ENCODE peak calls at places on chromosomes 5 and 9, in five cellular contexts. E, R, J, M and K are unnamed samples.
A peak's percentile ranks its signal among the peaks of the same experiment; 100 is the strongest.

GRCh38 chr5:83475540-83476469 is 4.3 kb downstream of the VCAN start:
- DNase-seq in M (no peak), R (peak; percentile 92), J (no peak), E (peak; percentile 85), K (no peak)

GRCh38 chr5:139647406-139648204 is 544 bp upstream of the CXXC5 start:
- DNase-seq in R (no peak), M (no peak), E (no peak), J (no peak), K (peak; percentile 49)

GRCh38 chr5:147809830-147810666 is 21.4 kb downstream of the SPINK1 start:
- DNase-seq in J (no peak), R (no peak), E (no peak), M (no peak), K (no peak)

GRCh38 chr5:124678478-124678877 is 68.0 kb downstream of the ZNF608 start:
- DNase-seq in E (no peak), M (no peak), J (no peak), R (no peak), K (no peak)

GRCh38 chr9:82560457-82560904 is 502.5 kb downstream of the RASEF start:
- DNase-seq in J (no peak), M (no peak), E (peak; percentile 97), R (no peak), K (peak; percentile 84)

GRCh38 chr9:108241384-108241783 is 614.4 kb downstream of the ACTL7B start:
- DNase-seq in J (no peak), R (no peak), E (no peak), M (no peak), K (no peak)

GRCh38 chr5:132143148-132143547 is 69.6 kb downstream of the CSF2 start:
- DNase-seq in M (no peak), J (no peak), R (no peak), E (no peak), K (no peak)

GRCh38 chr5:68088302-68088701 is 127.3 kb upstream of the PIK3R1 start:
- DNase-seq in M (no peak), J (no peak), R (peak; percentile 82), E (no peak), K (no peak)

GRCh38 chr9:81028504-81028903 is 660.8 kb downstream of the TLE1 start:
- DNase-seq in J (no peak), R (peak; percentile 97), M (peak; percentile 9), E (peak; percentile 18), K (no peak)

GRCh38 chr5:149824115-149824514 is 94.0 kb downstream of the PPARGC1B start:
- DNase-seq in M (no peak), E (peak; percentile 11), J (no peak), R (no peak), K (no peak)

GRCh38 chr5:93497101-93497500 is 83.9 kb downstream of the NR2F1-AS1 start:
- DNase-seq in J (no peak), R (peak; percentile 83), M (no peak), E (no peak), K (no peak)

GRCh38 chr5:96426831-96427230 is 6.2 kb downstream of the PCSK1 start:
- DNase-seq in E (no peak), J (no peak), R (no peak), M (no peak), K (no peak)

GRCh38 chr9:98191210-98191609 is 1.2 kb downstream of the CORO2A start:
- DNase-seq in R (no peak), J (no peak), M (no peak), E (no peak), K (no peak)

GRCh38 chr9:121773286-121773953 is 122.0 kb downstream of the DAB2IP start:
- DNase-seq in R (no peak), J (no peak), M (no peak), E (no peak), K (no peak)

GRCh38 chr9:109171926-109172325 is 4.9 kb upstream of the FRRS1L start:
- DNase-seq in J (no peak), M (no peak), R (peak; percentile 59), E (no peak), K (no peak)

GRCh38 chr9:93677641-93678136 is 101.3 kb downstream of the PHF2 start:
- DNase-seq in M (no peak), E (no peak), R (no peak), J (no peak), K (peak; percentile 10)

DNA sequence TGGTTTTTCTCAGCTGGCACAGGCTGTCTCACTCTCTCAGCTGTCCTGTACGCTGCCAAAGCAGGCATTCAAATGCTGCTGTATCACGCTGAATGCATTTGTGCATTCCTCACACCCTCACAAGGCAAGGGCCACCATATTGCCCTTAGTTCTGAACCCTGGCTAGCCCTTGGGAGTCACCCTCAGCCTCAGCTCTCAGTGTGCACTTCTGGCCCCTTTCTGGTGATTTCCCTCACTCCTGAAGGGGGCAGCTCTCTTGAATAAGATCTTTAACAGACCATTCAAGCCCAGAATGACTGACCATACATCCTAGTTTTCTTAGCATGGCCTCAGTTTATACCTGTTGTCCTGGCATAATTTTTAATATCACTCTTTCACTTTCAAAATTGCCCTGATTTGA is 84.3 kb downstream of the HTR1A start:
- DNase-seq in J (no peak), E (no peak), M (no peak), R (no peak), K (no peak)
- TF ChIP-seq CTCF in J (no peak), E (no peak), M (no peak), R (no peak), K (no peak)

GRCh38 chr5:168072665-168073064 is 218.8 kb upstream of the WWC1 start:
- DNase-seq in E (no peak), M (no peak), J (no peak), R (no peak), K (no peak)

GRCh38 chr5:168064933-168065622 is 226.4 kb upstream of the WWC1 start:
- DNase-seq in R (no peak), J (no peak), M (no peak), E (peak; percentile 13), K (no peak)

GRCh38 chr5:168064457-168064856 is 227.0 kb upstream of the WWC1 start:
- DNase-seq in E (no peak), R (no peak), M (no peak), J (no peak), K (no peak)

GRCh38 chr5:168070761-168071160 is 220.7 kb upstream of the WWC1 start:
- DNase-seq in M (no peak), J (no peak), R (no peak), E (no peak), K (no peak)

GRCh38 chr5:168066536-168067208 is 224.8 kb upstream of the WWC1 start:
- DNase-seq in R (no peak), M (no peak), J (no peak), E (no peak), K (no peak)
- H3K27me3 ChIP-seq in R (no peaks in the 10 kb centered on the region), M (no peaks in the 10 kb centered on the region), J (no peaks in the 10 kb centered on the region), E (peaks cover 5% of the 10 kb centered on the region), K (no peaks in the 10 kb centered on the region)

GRCh38 chr5:168513861-168514428 is 15.2 kb upstream of the FBLL1 start:
- DNase-seq in M (no peak), J (no peak), E (no peak), R (no peak), K (no peak)
- H3K4me1 ChIP-seq in M (no peaks in the 10 kb centered on the region), J (no peaks in the 10 kb centered on the region), E (no peaks in the 10 kb centered on the region), R (no peaks in the 10 kb centered on the region), K (no peaks in the 10 kb centered on the region)

DNA sequence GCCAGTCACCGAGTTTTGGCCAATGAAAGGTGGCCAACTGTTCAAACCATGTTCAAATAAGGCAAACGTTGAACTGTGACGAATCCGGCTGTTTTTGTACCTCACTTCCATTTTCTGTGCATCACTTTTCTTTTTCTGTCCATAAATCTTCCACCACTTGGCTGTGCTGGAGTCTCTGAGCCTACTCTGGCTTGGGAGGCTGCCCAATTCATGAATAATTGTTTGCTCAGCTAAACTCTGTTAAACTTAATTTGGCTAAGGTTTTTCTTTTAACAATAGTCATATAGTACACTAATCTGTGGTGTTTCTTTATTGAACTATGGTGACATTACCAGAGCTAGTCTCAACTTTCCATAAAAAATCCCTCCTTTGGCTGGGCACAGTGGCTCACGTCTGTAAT is 11.3 kb downstream of the NIM1K start:
- DNase-seq in E (no peak), M (no peak), J (no peak), R (peak; percentile 31), K (no peak)
- TF ChIP-seq CTCF in E (no peak), M (no peak), J (no peak), R (no peak), K (no peak)

DNA sequence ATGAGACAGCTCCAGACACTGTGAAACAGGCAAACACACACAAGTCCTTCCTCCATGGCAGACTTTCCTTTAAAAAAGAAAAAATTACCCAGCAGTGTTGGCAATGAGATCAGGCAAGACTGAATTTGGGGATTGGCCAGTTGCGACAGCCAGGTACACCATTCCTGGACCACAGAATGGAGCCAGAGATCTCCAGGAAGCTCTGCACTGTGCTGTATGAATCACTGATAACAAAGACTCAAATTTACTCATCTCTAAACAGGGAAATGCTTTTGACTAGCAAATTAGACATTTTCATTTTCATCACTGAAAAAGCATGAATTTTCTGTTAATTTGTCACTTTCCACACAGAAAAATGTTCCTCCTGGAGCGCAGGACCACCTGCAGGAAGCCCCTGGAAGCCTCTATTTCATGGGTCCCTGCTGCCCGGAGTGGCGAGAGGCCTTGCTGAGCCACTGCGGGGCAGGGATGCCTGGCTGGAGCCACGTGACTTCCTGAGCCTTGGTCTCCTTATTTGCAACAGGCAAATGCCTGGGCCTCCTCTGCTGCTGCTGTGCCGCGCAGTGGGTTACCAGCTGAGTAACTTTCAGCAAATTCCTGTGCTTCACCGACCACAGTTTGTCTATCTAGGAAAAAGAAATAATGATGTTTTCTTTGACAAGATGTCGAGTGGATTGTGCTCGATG is 185.9 kb upstream of the ZNF618 start:
- DNase-seq in R (no peak), M (no peak), E (no peak), J (no peak), K (no peak)
- H3K27me3 ChIP-seq in R (peaks cover 32% of the 10 kb centered on the region), M (no peaks in the 10 kb centered on the region), E (peaks cover 50% of the 10 kb centered on the region), J (peaks cover 24% of the 10 kb centered on the region), K (no peaks in the 10 kb centered on the region)

GRCh38 chr9:127537014-127537413 is 75.1 kb upstream of the STXBP1 start:
- DNase-seq in E (no peak), M (no peak), R (peak; percentile 83), J (peak; percentile 31), K (no peak)

GRCh38 chr9:127538849-127539258 is 73.2 kb upstream of the STXBP1 start:
- DNase-seq in M (no peak), E (no peak), J (no peak), R (peak; percentile 76), K (no peak)

GRCh38 chr9:127536499-127536898 is 75.6 kb upstream of the STXBP1 start:
- DNase-seq in J (no peak), M (no peak), R (no peak), E (no peak), K (no peak)

GRCh38 chr9:127539259-127539981 is 72.7 kb upstream of the STXBP1 start:
- DNase-seq in E (no peak), J (no peak), R (peak; percentile 60), M (no peak), K (no peak)

GRCh38 chr9:127537792-127538191 is 74.3 kb upstream of the STXBP1 start:
- DNase-seq in J (no peak), M (no peak), E (no peak), R (no peak), K (no peak)
- H3K4me1 ChIP-seq in J (peaks cover 3% of the 10 kb centered on the region), M (peaks cover 78% of the 10 kb centered on the region), E (no peaks in the 10 kb centered on the region), R (peaks cover 77% of the 10 kb centered on the region), K (no peaks in the 10 kb centered on the region)

DNA sequence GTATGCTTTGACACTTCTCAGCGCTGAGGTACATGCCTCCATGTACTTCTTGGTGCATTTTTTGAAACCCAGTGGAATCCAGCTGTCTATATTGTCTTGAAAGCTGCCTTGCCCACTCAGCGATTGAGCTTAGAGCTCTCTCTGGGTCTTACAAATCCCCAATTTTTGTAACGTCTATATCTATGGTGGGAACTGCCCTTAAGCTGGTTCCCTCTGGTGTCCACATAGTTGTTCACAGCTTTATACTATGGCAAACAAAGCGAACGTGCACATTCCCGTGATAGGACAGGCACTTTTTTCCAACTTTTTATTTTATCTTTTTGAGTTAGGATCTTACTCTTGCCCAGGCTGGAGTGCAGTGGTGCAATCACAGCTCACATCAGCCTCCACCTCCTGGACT is 20.9 kb downstream of the CDHR2 start:
- DNase-seq in J (no peak), R (peak; percentile 48), M (no peak), E (no peak), K (no peak)
- TF ChIP-seq CTCF in J (peak; percentile 26), R (peak; percentile 42), M (no peak), E (no peak), K (no peak)